ENCODE peak calls at places on chromosomes 16 and 17, in eight cellular contexts. One of them, this sample, is unnamed.

GRCh38 chr16:30063893-30064745 is 1.4 kb upstream of the ALDOA start:
- DNase-seq in neuronal stem cell: no peak
- DNase-seq in CD8-positive, alpha-beta T cell: peak; percentile 57
- DNase-seq in sigmoid colon: peak; percentile 92
- DNase-seq in CD4-positive, alpha-beta memory T cell: peak; percentile 65
- DNase-seq in SJSA1: peak; percentile 28
- DNase-seq in stomach: peak; percentile 79
- DNase-seq in uterus: peak; percentile 84
- DNase-seq in this sample: peak; percentile 47

GRCh38 chr17:54899721-54900456 is 763 bp upstream of the TOM1L1 start:
- DNase-seq in CD8-positive, alpha-beta T cell: no peak
- DNase-seq in sigmoid colon: no peak
- DNase-seq in SJSA1: no peak
- DNase-seq in neuronal stem cell: no peak
- DNase-seq in stomach: no peak
- DNase-seq in CD4-positive, alpha-beta memory T cell: no peak
- DNase-seq in uterus: no peak
- DNase-seq in this sample: no peak

GRCh38 chr17:1492249-1493206 is at the start of gene MYO1C:
- DNase-seq in CD8-positive, alpha-beta T cell: no peak
- DNase-seq in neuronal stem cell: no peak
- DNase-seq in SJSA1: no peak
- DNase-seq in uterus: peak; percentile 47
- DNase-seq in CD4-positive, alpha-beta memory T cell: no peak
- DNase-seq in stomach: no peak
- DNase-seq in sigmoid colon: peak; percentile 79
- DNase-seq in this sample: peak; percentile 47

GRCh38 chr17:63433746-63434591 is 12.1 kb downstream of the CYB561 start:
- DNase-seq in neuronal stem cell: no peak
- DNase-seq in CD4-positive, alpha-beta memory T cell: no peak
- DNase-seq in stomach: peak; percentile 87
- DNase-seq in sigmoid colon: peak; percentile 93
- DNase-seq in CD8-positive, alpha-beta T cell: no peak
- DNase-seq in uterus: peak; percentile 88
- DNase-seq in SJSA1: peak; percentile 16
- DNase-seq in this sample: peak; percentile 83

GRCh38 chr16:11034481-11034931 is 90.1 kb downstream of the CLEC16A start:
- DNase-seq in SJSA1: no peak
- DNase-seq in neuronal stem cell: no peak
- DNase-seq in CD8-positive, alpha-beta T cell: no peak
- DNase-seq in sigmoid colon: no peak
- DNase-seq in stomach: no peak
- DNase-seq in uterus: peak; percentile 39
- DNase-seq in CD4-positive, alpha-beta memory T cell: no peak
- DNase-seq in this sample: no peak

GRCh38 chr17:48215583-48216139 is 108.1 kb downstream of the SNX11 start:
- DNase-seq in stomach: no peak
- DNase-seq in SJSA1: peak; percentile 63
- DNase-seq in CD4-positive, alpha-beta memory T cell: no peak
- DNase-seq in CD8-positive, alpha-beta T cell: no peak
- DNase-seq in uterus: no peak
- DNase-seq in neuronal stem cell: peak; percentile 18
- DNase-seq in sigmoid colon: no peak
- DNase-seq in this sample: peak; percentile 83

GRCh38 chr16:11258553-11259287 is 2.7 kb upstream of the SOCS1 start:
- DNase-seq in SJSA1: no peak
- DNase-seq in stomach: peak; percentile 83
- DNase-seq in CD8-positive, alpha-beta T cell: no peak
- DNase-seq in CD4-positive, alpha-beta memory T cell: peak; percentile 60
- DNase-seq in sigmoid colon: peak; percentile 72
- DNase-seq in uterus: peak; percentile 42
- DNase-seq in neuronal stem cell: no peak
- DNase-seq in this sample: no peak

GRCh38 chr16:1990336-1991134 is 765 bp downstream of the SYNGR3 start:
- DNase-seq in CD8-positive, alpha-beta T cell: no peak
- DNase-seq in SJSA1: no peak
- DNase-seq in neuronal stem cell: no peak
- DNase-seq in uterus: no peak
- DNase-seq in sigmoid colon: no peak
- DNase-seq in CD4-positive, alpha-beta memory T cell: no peak
- DNase-seq in stomach: peak; percentile 60
- DNase-seq in this sample: no peak

GRCh38 chr17:14672830-14673229 is 371.9 kb downstream of the HS3ST3B1 start:
- DNase-seq in sigmoid colon: no peak
- DNase-seq in stomach: no peak
- DNase-seq in CD8-positive, alpha-beta T cell: no peak
- DNase-seq in SJSA1: no peak
- DNase-seq in neuronal stem cell: no peak
- DNase-seq in uterus: no peak
- DNase-seq in CD4-positive, alpha-beta memory T cell: no peak
- DNase-seq in this sample: peak; percentile 49

GRCh38 chr16:84611041-84611440 is 6.8 kb downstream of the COTL1 start:
- DNase-seq in CD4-positive, alpha-beta memory T cell: no peak
- DNase-seq in uterus: no peak
- DNase-seq in sigmoid colon: no peak
- DNase-seq in SJSA1: no peak
- DNase-seq in CD8-positive, alpha-beta T cell: no peak
- DNase-seq in neuronal stem cell: no peak
- DNase-seq in stomach: no peak
- DNase-seq in this sample: no peak

GRCh38 chr16:56547120-56547948 is 17.5 kb upstream of the MT4 start:
- DNase-seq in sigmoid colon: peak; percentile 70
- DNase-seq in SJSA1: peak; percentile 5
- DNase-seq in stomach: no peak
- DNase-seq in CD4-positive, alpha-beta memory T cell: no peak
- DNase-seq in neuronal stem cell: peak; percentile 82
- DNase-seq in CD8-positive, alpha-beta T cell: no peak
- DNase-seq in uterus: no peak
- DNase-seq in this sample: peak; percentile 50

GRCh38 chr17:48663134-48663924 is 37.2 kb upstream of the HOXB9 start:
- DNase-seq in uterus: no peak
- DNase-seq in neuronal stem cell: no peak
- DNase-seq in CD4-positive, alpha-beta memory T cell: no peak
- DNase-seq in sigmoid colon: no peak
- DNase-seq in stomach: no peak
- DNase-seq in SJSA1: no peak
- DNase-seq in CD8-positive, alpha-beta T cell: no peak
- DNase-seq in this sample: peak; percentile 22

GRCh38 chr16:1338119-1338730 is 4.8 kb downstream of the BAIAP3 start:
- DNase-seq in CD4-positive, alpha-beta memory T cell: no peak
- DNase-seq in neuronal stem cell: no peak
- DNase-seq in sigmoid colon: no peak
- DNase-seq in SJSA1: no peak
- DNase-seq in CD8-positive, alpha-beta T cell: no peak
- DNase-seq in stomach: peak; percentile 78
- DNase-seq in uterus: no peak
- DNase-seq in this sample: peak; percentile 51

GRCh38 chr17:80877095-80877828 is 114.4 kb upstream of the CHMP6 start:
- DNase-seq in stomach: no peak
- DNase-seq in SJSA1: no peak
- DNase-seq in sigmoid colon: no peak
- DNase-seq in uterus: no peak
- DNase-seq in neuronal stem cell: no peak
- DNase-seq in CD8-positive, alpha-beta T cell: no peak
- DNase-seq in CD4-positive, alpha-beta memory T cell: no peak
- DNase-seq in this sample: no peak

GRCh38 chr16:85659805-85660511 is 28.8 kb downstream of the GINS2 start:
- DNase-seq in SJSA1: peak; percentile 47
- DNase-seq in uterus: peak; percentile 43
- DNase-seq in CD4-positive, alpha-beta memory T cell: peak; percentile 44
- DNase-seq in sigmoid colon: peak; percentile 75
- DNase-seq in stomach: peak; percentile 70
- DNase-seq in neuronal stem cell: peak; percentile 68
- DNase-seq in CD8-positive, alpha-beta T cell: peak; percentile 56
- DNase-seq in this sample: peak; percentile 58
- H3K36me3 ChIP-seq in SJSA1: peaks cover 94% of the 10 kb centered on the region
- H3K36me3 ChIP-seq in uterus: no peaks in the 10 kb centered on the region
- H3K36me3 ChIP-seq in CD4-positive, alpha-beta memory T cell: peaks cover 42% of the 10 kb centered on the region
- H3K36me3 ChIP-seq in sigmoid colon: peaks cover 53% of the 10 kb centered on the region
- H3K36me3 ChIP-seq in stomach: peaks cover 100% of the 10 kb centered on the region
- H3K36me3 ChIP-seq in neuronal stem cell: peaks cover 85% of the 10 kb centered on the region
- H3K36me3 ChIP-seq in CD8-positive, alpha-beta T cell: peaks cover 80% of the 10 kb centered on the region
- H3K36me3 ChIP-seq in this sample: peaks cover 11% of the 10 kb centered on the region

GRCh38 chr17:7237761-7238417 is 1.4 kb downstream of the PHF23 start:
- DNase-seq in sigmoid colon: peak; percentile 93
- DNase-seq in SJSA1: peak; percentile 44
- DNase-seq in neuronal stem cell: peak; percentile 74
- DNase-seq in uterus: peak; percentile 79
- DNase-seq in CD8-positive, alpha-beta T cell: peak; percentile 74
- DNase-seq in stomach: peak; percentile 85
- DNase-seq in CD4-positive, alpha-beta memory T cell: peak; percentile 70
- DNase-seq in this sample: peak; percentile 42

GRCh38 chr17:7237266-7237760 is 1.9 kb downstream of the PHF23 start:
- DNase-seq in CD8-positive, alpha-beta T cell: no peak
- DNase-seq in CD4-positive, alpha-beta memory T cell: no peak
- DNase-seq in neuronal stem cell: no peak
- DNase-seq in SJSA1: no peak
- DNase-seq in sigmoid colon: no peak
- DNase-seq in uterus: no peak
- DNase-seq in stomach: no peak
- DNase-seq in this sample: no peak

GRCh38 chr17:7236808-7237207 is 2.4 kb downstream of the PHF23 start:
- DNase-seq in sigmoid colon: peak; percentile 63
- DNase-seq in stomach: no peak
- DNase-seq in neuronal stem cell: no peak
- DNase-seq in uterus: no peak
- DNase-seq in SJSA1: no peak
- DNase-seq in CD8-positive, alpha-beta T cell: no peak
- DNase-seq in CD4-positive, alpha-beta memory T cell: no peak
- DNase-seq in this sample: no peak

GRCh38 chr17:7234100-7235012 is at the start of gene DVL2:
- DNase-seq in CD4-positive, alpha-beta memory T cell: peak; percentile 93
- DNase-seq in CD8-positive, alpha-beta T cell: peak; percentile 93
- DNase-seq in uterus: peak; percentile 96
- DNase-seq in neuronal stem cell: peak; percentile 92
- DNase-seq in stomach: peak; percentile 96
- DNase-seq in sigmoid colon: peak; percentile 98
- DNase-seq in SJSA1: peak; percentile 89
- DNase-seq in this sample: peak; percentile 87

DNA sequence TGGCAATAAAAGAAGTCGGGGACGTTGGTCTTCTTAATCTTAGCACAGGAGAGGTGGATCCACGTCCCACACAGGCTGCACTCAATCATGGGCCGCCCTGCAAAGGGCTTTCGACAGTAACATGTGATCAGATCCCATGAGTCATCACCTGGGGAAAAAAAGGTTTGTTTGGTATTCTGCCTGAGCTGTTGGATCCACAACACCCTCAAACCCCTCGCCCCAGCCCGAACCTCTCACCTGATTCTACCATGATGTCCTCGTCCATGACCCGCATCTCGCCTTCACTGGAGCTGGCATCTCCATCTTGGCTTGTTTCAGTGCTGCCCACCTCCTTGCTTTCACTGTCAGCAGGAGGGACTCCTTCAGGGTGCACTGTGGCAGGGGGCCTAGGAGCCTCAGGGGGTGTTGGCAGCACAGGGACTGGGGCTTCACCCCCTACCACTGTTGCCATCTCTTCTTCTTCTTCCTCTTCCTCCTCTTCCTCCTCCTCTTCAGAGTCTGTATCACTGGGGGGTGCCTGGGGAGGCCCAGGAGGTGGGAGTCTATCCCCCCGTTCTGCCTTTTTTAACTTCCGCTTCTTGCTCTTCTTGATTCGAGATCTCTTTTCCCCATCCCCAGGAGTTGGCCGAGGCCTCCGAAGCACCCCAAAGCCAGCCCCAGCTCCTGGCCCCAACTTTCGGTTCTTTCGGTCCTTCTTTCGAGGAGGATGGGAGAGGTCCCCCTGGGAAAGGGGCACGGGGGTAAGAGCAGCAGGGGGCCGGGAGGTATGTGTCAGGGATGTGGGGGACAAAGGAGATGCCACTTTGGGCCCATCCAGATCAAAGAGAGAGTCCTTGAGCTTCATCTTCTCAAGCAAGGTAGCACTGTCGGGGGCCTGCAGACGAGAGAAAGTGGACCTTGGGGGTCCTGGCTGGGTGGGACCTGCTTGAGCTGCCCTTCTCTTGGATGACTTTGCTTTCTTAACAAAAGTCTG is 1.7 kb upstream of the DVL2 start:
- DNase-seq in uterus: no peak
- DNase-seq in neuronal stem cell: no peak
- DNase-seq in CD4-positive, alpha-beta memory T cell: no peak
- DNase-seq in SJSA1: no peak
- DNase-seq in sigmoid colon: peak; percentile 63
- DNase-seq in stomach: no peak
- DNase-seq in CD8-positive, alpha-beta T cell: no peak
- DNase-seq in this sample: peak; percentile 52
- H3K4me3 ChIP-seq in uterus: no peak overlapping the region
- H3K4me3 ChIP-seq in neuronal stem cell: no peak overlapping the region
- H3K4me3 ChIP-seq in CD4-positive, alpha-beta memory T cell: no peak overlapping the region
- H3K4me3 ChIP-seq in SJSA1: no peak overlapping the region
- H3K4me3 ChIP-seq in sigmoid colon: no peak overlapping the region
- H3K4me3 ChIP-seq in stomach: no peak overlapping the region
- H3K4me3 ChIP-seq in CD8-positive, alpha-beta T cell: no peak overlapping the region
- H3K4me3 ChIP-seq in this sample: no peak overlapping the region

GRCh38 chr16:23965137-23965733 is 129.5 kb downstream of the PRKCB start:
- DNase-seq in CD8-positive, alpha-beta T cell: no peak
- DNase-seq in CD4-positive, alpha-beta memory T cell: no peak
- DNase-seq in neuronal stem cell: no peak
- DNase-seq in stomach: no peak
- DNase-seq in SJSA1: no peak
- DNase-seq in sigmoid colon: no peak
- DNase-seq in uterus: no peak
- DNase-seq in this sample: no peak
- H3K36me3 ChIP-seq in CD8-positive, alpha-beta T cell: no peaks in the 10 kb centered on the region
- H3K36me3 ChIP-seq in CD4-positive, alpha-beta memory T cell: no peaks in the 10 kb centered on the region
- H3K36me3 ChIP-seq in neuronal stem cell: no peaks in the 10 kb centered on the region
- H3K36me3 ChIP-seq in stomach: no peaks in the 10 kb centered on the region
- H3K36me3 ChIP-seq in SJSA1: no peaks in the 10 kb centered on the region
- H3K36me3 ChIP-seq in sigmoid colon: no peaks in the 10 kb centered on the region
- H3K36me3 ChIP-seq in uterus: no peaks in the 10 kb centered on the region
- H3K36me3 ChIP-seq in this sample: no peaks in the 10 kb centered on the region

GRCh38 chr16:20894388-20894787 is 5.8 kb downstream of the DCUN1D3 start:
- DNase-seq in CD8-positive, alpha-beta T cell: no peak
- DNase-seq in neuronal stem cell: no peak
- DNase-seq in stomach: no peak
- DNase-seq in uterus: no peak
- DNase-seq in CD4-positive, alpha-beta memory T cell: no peak
- DNase-seq in sigmoid colon: no peak
- DNase-seq in SJSA1: no peak
- DNase-seq in this sample: no peak

GRCh38 chr16:20899503-20900298 is 457 bp downstream of the DCUN1D3 start:
- DNase-seq in stomach: no peak
- DNase-seq in SJSA1: peak; percentile 47
- DNase-seq in uterus: no peak
- DNase-seq in CD4-positive, alpha-beta memory T cell: no peak
- DNase-seq in CD8-positive, alpha-beta T cell: no peak
- DNase-seq in sigmoid colon: no peak
- DNase-seq in neuronal stem cell: peak; percentile 17
- DNase-seq in this sample: no peak

GRCh38 chr16:20898938-20899502 is 1.1 kb downstream of the DCUN1D3 start:
- DNase-seq in SJSA1: peak; percentile 50
- DNase-seq in stomach: no peak
- DNase-seq in CD8-positive, alpha-beta T cell: no peak
- DNase-seq in neuronal stem cell: no peak
- DNase-seq in sigmoid colon: no peak
- DNase-seq in CD4-positive, alpha-beta memory T cell: no peak
- DNase-seq in uterus: no peak
- DNase-seq in this sample: no peak

GRCh38 chr16:20897897-20898296 is 2.3 kb downstream of the DCUN1D3 start:
- DNase-seq in uterus: no peak
- DNase-seq in SJSA1: no peak
- DNase-seq in sigmoid colon: no peak
- DNase-seq in neuronal stem cell: no peak
- DNase-seq in CD4-positive, alpha-beta memory T cell: no peak
- DNase-seq in CD8-positive, alpha-beta T cell: no peak
- DNase-seq in stomach: no peak
- DNase-seq in this sample: no peak

GRCh38 chr16:20897253-20897896 is 2.8 kb downstream of the DCUN1D3 start:
- DNase-seq in neuronal stem cell: no peak
- DNase-seq in CD4-positive, alpha-beta memory T cell: no peak
- DNase-seq in uterus: no peak
- DNase-seq in CD8-positive, alpha-beta T cell: no peak
- DNase-seq in SJSA1: no peak
- DNase-seq in sigmoid colon: no peak
- DNase-seq in stomach: no peak
- DNase-seq in this sample: peak; percentile 20
- H3K4me3 ChIP-seq in neuronal stem cell: no peak overlapping the region
- H3K4me3 ChIP-seq in CD4-positive, alpha-beta memory T cell: no peak overlapping the region
- H3K4me3 ChIP-seq in uterus: no peak overlapping the region
- H3K4me3 ChIP-seq in CD8-positive, alpha-beta T cell: no peak overlapping the region
- H3K4me3 ChIP-seq in SJSA1: no peak overlapping the region
- H3K4me3 ChIP-seq in sigmoid colon: no peak overlapping the region
- H3K4me3 ChIP-seq in stomach: no peak overlapping the region
- H3K4me3 ChIP-seq in this sample: peak overlapping the region; percentile 96

This sample was measured in PC-3.